ENCODE peak calls at places on chromosomes 3 and 15, in ten cellular contexts. One of them, this sample, is unnamed.

GRCh38 chr15:101642361-101642760 is 9.8 kb downstream of the TM2D3 start:
- DNase-seq in GM23338: no peak
- DNase-seq in HepG2: no peak
- DNase-seq in GM12892: no peak
- DNase-seq in Panc1: no peak
- DNase-seq in GM12891: no peak
- DNase-seq in transverse colon: no peak
- DNase-seq in esophagus muscularis mucosa: no peak
- DNase-seq in breast epithelium: no peak
- DNase-seq in spleen: no peak
- DNase-seq in this sample: peak; percentile 41

GRCh38 chr3:127851899-127852298 is 29.6 kb upstream of the MGLL start:
- DNase-seq in GM23338: peak; percentile 62
- DNase-seq in HepG2: no peak
- DNase-seq in GM12892: no peak
- DNase-seq in Panc1: no peak
- DNase-seq in GM12891: no peak
- DNase-seq in transverse colon: no peak
- DNase-seq in esophagus muscularis mucosa: peak; percentile 79
- DNase-seq in breast epithelium: no peak
- DNase-seq in spleen: no peak
- DNase-seq in this sample: no peak

GRCh38 chr3:139202226-139202958 is 141.4 kb upstream of the MRPS22 start:
- DNase-seq in GM23338: peak; percentile 85
- DNase-seq in HepG2: peak; percentile 46
- DNase-seq in GM12892: no peak
- DNase-seq in Panc1: peak; percentile 10
- DNase-seq in GM12891: no peak
- DNase-seq in transverse colon: peak; percentile 75
- DNase-seq in esophagus muscularis mucosa: peak; percentile 66
- DNase-seq in breast epithelium: no peak
- DNase-seq in spleen: no peak
- DNase-seq in this sample: no peak

GRCh38 chr15:98776607-98777281 is 128.4 kb downstream of the IGF1R start:
- DNase-seq in GM23338: no peak
- DNase-seq in HepG2: peak; percentile 78
- DNase-seq in GM12892: no peak
- DNase-seq in Panc1: no peak
- DNase-seq in GM12891: peak; percentile 30
- DNase-seq in transverse colon: no peak
- DNase-seq in esophagus muscularis mucosa: no peak
- DNase-seq in breast epithelium: no peak
- DNase-seq in spleen: peak; percentile 81
- DNase-seq in this sample: no peak

GRCh38 chr3:152383136-152383606 is 114.4 kb downstream of the MBNL1 start:
- DNase-seq in GM23338: no peak
- DNase-seq in HepG2: no peak
- DNase-seq in GM12892: no peak
- DNase-seq in Panc1: no peak
- DNase-seq in GM12891: no peak
- DNase-seq in transverse colon: no peak
- DNase-seq in esophagus muscularis mucosa: no peak
- DNase-seq in breast epithelium: no peak
- DNase-seq in spleen: no peak
- DNase-seq in this sample: no peak

GRCh38 chr3:110815008-110815583 is 256.5 kb upstream of the NECTIN3 start:
- DNase-seq in GM23338: no peak
- DNase-seq in HepG2: no peak
- DNase-seq in GM12892: no peak
- DNase-seq in Panc1: no peak
- DNase-seq in GM12891: no peak
- DNase-seq in transverse colon: no peak
- DNase-seq in esophagus muscularis mucosa: no peak
- DNase-seq in breast epithelium: no peak
- DNase-seq in spleen: no peak
- DNase-seq in this sample: peak; percentile 74

GRCh38 chr15:57797608-57798267 is 91.2 kb downstream of the POLR2M start:
- DNase-seq in GM23338: no peak
- DNase-seq in HepG2: no peak
- DNase-seq in GM12892: no peak
- DNase-seq in Panc1: no peak
- DNase-seq in GM12891: no peak
- DNase-seq in transverse colon: no peak
- DNase-seq in esophagus muscularis mucosa: no peak
- DNase-seq in breast epithelium: no peak
- DNase-seq in spleen: no peak
- DNase-seq in this sample: peak; percentile 53

GRCh38 chr15:35519536-35520149 is 26.3 kb downstream of the DPH6 start:
- DNase-seq in GM23338: peak; percentile 75
- DNase-seq in HepG2: peak; percentile 45
- DNase-seq in GM12892: no peak
- DNase-seq in Panc1: no peak
- DNase-seq in GM12891: no peak
- DNase-seq in transverse colon: no peak
- DNase-seq in esophagus muscularis mucosa: no peak
- DNase-seq in breast epithelium: no peak
- DNase-seq in spleen: no peak
- DNase-seq in this sample: peak; percentile 77

GRCh38 chr3:120559228-120560061 is 36.7 kb upstream of the NDUFB4 start:
- DNase-seq in GM23338: peak; percentile 80
- DNase-seq in HepG2: peak; percentile 15
- DNase-seq in GM12892: no peak
- DNase-seq in Panc1: no peak
- DNase-seq in GM12891: no peak
- DNase-seq in transverse colon: peak; percentile 17
- DNase-seq in esophagus muscularis mucosa: no peak
- DNase-seq in breast epithelium: no peak
- DNase-seq in spleen: peak; percentile 78
- DNase-seq in this sample: peak; percentile 73

GRCh38 chr15:68372291-68372811 is 59.6 kb downstream of the ITGA11 start:
- DNase-seq in GM23338: peak; percentile 80
- DNase-seq in HepG2: peak; percentile 16
- DNase-seq in GM12892: peak; percentile 30
- DNase-seq in Panc1: no peak
- DNase-seq in GM12891: no peak
- DNase-seq in transverse colon: no peak
- DNase-seq in esophagus muscularis mucosa: no peak
- DNase-seq in breast epithelium: no peak
- DNase-seq in spleen: no peak
- DNase-seq in this sample: peak; percentile 53

GRCh38 chr3:69536306-69537020 is 150.6 kb upstream of the FRMD4B start:
- DNase-seq in GM23338: peak; percentile 34
- DNase-seq in HepG2: no peak
- DNase-seq in GM12892: no peak
- DNase-seq in Panc1: no peak
- DNase-seq in GM12891: no peak
- DNase-seq in transverse colon: no peak
- DNase-seq in esophagus muscularis mucosa: no peak
- DNase-seq in breast epithelium: no peak
- DNase-seq in spleen: no peak
- DNase-seq in this sample: no peak

GRCh38 chr3:69543080-69543429 is 157.2 kb upstream of the FRMD4B start:
- DNase-seq in GM23338: no peak
- DNase-seq in HepG2: no peak
- DNase-seq in GM12892: no peak
- DNase-seq in Panc1: no peak
- DNase-seq in GM12891: no peak
- DNase-seq in transverse colon: no peak
- DNase-seq in esophagus muscularis mucosa: no peak
- DNase-seq in breast epithelium: no peak
- DNase-seq in spleen: no peak
- DNase-seq in this sample: no peak

GRCh38 chr3:69542265-69543079 is 156.6 kb upstream of the FRMD4B start:
- DNase-seq in GM23338: peak; percentile 78
- DNase-seq in HepG2: no peak
- DNase-seq in GM12892: no peak
- DNase-seq in Panc1: no peak
- DNase-seq in GM12891: peak; percentile 17
- DNase-seq in transverse colon: no peak
- DNase-seq in esophagus muscularis mucosa: no peak
- DNase-seq in breast epithelium: no peak
- DNase-seq in spleen: peak; percentile 76
- DNase-seq in this sample: no peak

GRCh38 chr3:69541059-69541471 is 155.2 kb upstream of the FRMD4B start:
- DNase-seq in GM23338: peak; percentile 54
- DNase-seq in HepG2: no peak
- DNase-seq in GM12892: no peak
- DNase-seq in Panc1: no peak
- DNase-seq in GM12891: no peak
- DNase-seq in transverse colon: no peak
- DNase-seq in esophagus muscularis mucosa: no peak
- DNase-seq in breast epithelium: no peak
- DNase-seq in spleen: no peak
- DNase-seq in this sample: no peak

GRCh38 chr3:69541823-69542264 is 156.0 kb upstream of the FRMD4B start:
- DNase-seq in GM23338: peak; percentile 66
- DNase-seq in HepG2: no peak
- DNase-seq in GM12892: peak; percentile 11
- DNase-seq in Panc1: no peak
- DNase-seq in GM12891: no peak
- DNase-seq in transverse colon: no peak
- DNase-seq in esophagus muscularis mucosa: no peak
- DNase-seq in breast epithelium: no peak
- DNase-seq in spleen: no peak
- DNase-seq in this sample: no peak
- TF ChIP-seq POLR2AphosphoS5 in GM23338: no peak
- TF ChIP-seq POLR2AphosphoS5 in HepG2: no peak
- TF ChIP-seq POLR2AphosphoS5 in GM12892: no peak
- TF ChIP-seq POLR2AphosphoS5 in Panc1: no peak
- TF ChIP-seq POLR2AphosphoS5 in GM12891: no peak
- TF ChIP-seq POLR2AphosphoS5 in transverse colon: no peak
- TF ChIP-seq POLR2AphosphoS5 in esophagus muscularis mucosa: no peak
- TF ChIP-seq POLR2AphosphoS5 in breast epithelium: no peak
- TF ChIP-seq POLR2AphosphoS5 in spleen: no peak
- TF ChIP-seq POLR2AphosphoS5 in this sample: no peak

GRCh38 chr3:72346526-72346926 is 501.7 kb downstream of the SHQ1 start:
- DNase-seq in GM23338: no peak
- DNase-seq in HepG2: no peak
- DNase-seq in GM12892: no peak
- DNase-seq in Panc1: no peak
- DNase-seq in GM12891: no peak
- DNase-seq in transverse colon: no peak
- DNase-seq in esophagus muscularis mucosa: no peak
- DNase-seq in breast epithelium: no peak
- DNase-seq in spleen: peak; percentile 49
- DNase-seq in this sample: peak; percentile 21
- TF ChIP-seq POLR2AphosphoS5 in GM23338: no peak
- TF ChIP-seq POLR2AphosphoS5 in HepG2: no peak
- TF ChIP-seq POLR2AphosphoS5 in GM12892: no peak
- TF ChIP-seq POLR2AphosphoS5 in Panc1: no peak
- TF ChIP-seq POLR2AphosphoS5 in GM12891: no peak
- TF ChIP-seq POLR2AphosphoS5 in transverse colon: no peak
- TF ChIP-seq POLR2AphosphoS5 in esophagus muscularis mucosa: peak; percentile 43
- TF ChIP-seq POLR2AphosphoS5 in breast epithelium: peak; percentile 32
- TF ChIP-seq POLR2AphosphoS5 in spleen: no peak
- TF ChIP-seq POLR2AphosphoS5 in this sample: no peak

DNA sequence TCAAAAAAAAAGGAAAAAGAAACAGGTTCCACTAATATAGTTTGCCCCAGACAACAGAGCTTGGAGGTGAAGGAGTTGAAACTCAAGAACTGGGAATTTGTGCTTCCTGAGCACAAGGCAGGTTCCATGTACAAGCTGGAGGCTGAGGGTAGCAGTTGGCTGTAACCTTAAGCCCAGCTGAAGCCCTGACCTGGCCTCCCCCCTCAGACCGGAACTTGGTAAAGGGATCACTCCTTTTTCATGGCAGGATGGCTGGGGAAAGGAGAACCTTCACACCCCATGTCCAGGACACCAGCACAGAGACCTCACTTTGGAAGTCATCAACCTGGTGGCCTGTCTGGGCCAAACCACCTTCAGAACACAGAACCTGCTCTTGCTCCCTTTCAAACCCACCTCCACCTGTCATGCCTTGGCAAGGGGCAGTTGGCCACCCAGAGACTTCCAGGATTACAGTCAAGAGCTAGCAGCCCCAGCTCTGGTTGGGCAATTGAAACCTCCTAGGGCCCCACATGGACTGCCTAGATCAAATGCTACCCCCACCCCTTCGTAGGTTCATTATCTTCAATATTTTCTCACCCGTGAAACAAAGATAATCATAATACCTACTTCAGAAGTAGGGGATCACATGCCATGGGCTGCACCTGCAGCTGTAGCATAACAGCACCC is 3.5 kb downstream of the RPL29 start:
- DNase-seq in GM23338: no peak
- DNase-seq in HepG2: no peak
- DNase-seq in GM12892: no peak
- DNase-seq in Panc1: no peak
- DNase-seq in GM12891: no peak
- DNase-seq in transverse colon: no peak
- DNase-seq in esophagus muscularis mucosa: no peak
- DNase-seq in breast epithelium: no peak
- DNase-seq in spleen: no peak
- DNase-seq in this sample: no peak
- TF ChIP-seq POLR2AphosphoS5 in GM23338: peak; percentile 24
- TF ChIP-seq POLR2AphosphoS5 in HepG2: peak; percentile 24
- TF ChIP-seq POLR2AphosphoS5 in GM12892: peak; percentile 77
- TF ChIP-seq POLR2AphosphoS5 in Panc1: peak; percentile 58
- TF ChIP-seq POLR2AphosphoS5 in GM12891: peak; percentile 94
- TF ChIP-seq POLR2AphosphoS5 in transverse colon: no peak
- TF ChIP-seq POLR2AphosphoS5 in esophagus muscularis mucosa: no peak
- TF ChIP-seq POLR2AphosphoS5 in breast epithelium: no peak
- TF ChIP-seq POLR2AphosphoS5 in spleen: no peak
- TF ChIP-seq POLR2AphosphoS5 in this sample: no peak

GRCh38 chr15:80940851-80941250 is 48.8 kb downstream of the MESD start:
- DNase-seq in GM23338: no peak
- DNase-seq in HepG2: no peak
- DNase-seq in GM12892: no peak
- DNase-seq in Panc1: no peak
- DNase-seq in GM12891: no peak
- DNase-seq in transverse colon: no peak
- DNase-seq in esophagus muscularis mucosa: no peak
- DNase-seq in breast epithelium: no peak
- DNase-seq in spleen: no peak
- DNase-seq in this sample: no peak

GRCh38 chr15:80942266-80942665 is 47.4 kb downstream of the MESD start:
- DNase-seq in GM23338: no peak
- DNase-seq in HepG2: no peak
- DNase-seq in GM12892: no peak
- DNase-seq in Panc1: no peak
- DNase-seq in GM12891: no peak
- DNase-seq in transverse colon: no peak
- DNase-seq in esophagus muscularis mucosa: no peak
- DNase-seq in breast epithelium: no peak
- DNase-seq in spleen: no peak
- DNase-seq in this sample: no peak

GRCh38 chr15:80944818-80945217 is 44.8 kb downstream of the MESD start:
- DNase-seq in GM23338: no peak
- DNase-seq in HepG2: no peak
- DNase-seq in GM12892: no peak
- DNase-seq in Panc1: no peak
- DNase-seq in GM12891: no peak
- DNase-seq in transverse colon: no peak
- DNase-seq in esophagus muscularis mucosa: no peak
- DNase-seq in breast epithelium: no peak
- DNase-seq in spleen: no peak
- DNase-seq in this sample: no peak

GRCh38 chr15:80940331-80940730 is 49.3 kb downstream of the MESD start:
- DNase-seq in GM23338: no peak
- DNase-seq in HepG2: no peak
- DNase-seq in GM12892: no peak
- DNase-seq in Panc1: no peak
- DNase-seq in GM12891: no peak
- DNase-seq in transverse colon: no peak
- DNase-seq in esophagus muscularis mucosa: no peak
- DNase-seq in breast epithelium: no peak
- DNase-seq in spleen: no peak
- DNase-seq in this sample: no peak

GRCh38 chr15:80942746-80943565 is 46.7 kb downstream of the MESD start:
- DNase-seq in GM23338: no peak
- DNase-seq in HepG2: no peak
- DNase-seq in GM12892: no peak
- DNase-seq in Panc1: no peak
- DNase-seq in GM12891: no peak
- DNase-seq in transverse colon: no peak
- DNase-seq in esophagus muscularis mucosa: no peak
- DNase-seq in breast epithelium: peak; percentile 60
- DNase-seq in spleen: no peak
- DNase-seq in this sample: no peak
- TF ChIP-seq POLR2AphosphoS5 in GM23338: no peak
- TF ChIP-seq POLR2AphosphoS5 in HepG2: no peak
- TF ChIP-seq POLR2AphosphoS5 in GM12892: no peak
- TF ChIP-seq POLR2AphosphoS5 in Panc1: no peak
- TF ChIP-seq POLR2AphosphoS5 in GM12891: no peak
- TF ChIP-seq POLR2AphosphoS5 in transverse colon: no peak
- TF ChIP-seq POLR2AphosphoS5 in esophagus muscularis mucosa: no peak
- TF ChIP-seq POLR2AphosphoS5 in breast epithelium: no peak
- TF ChIP-seq POLR2AphosphoS5 in spleen: no peak
- TF ChIP-seq POLR2AphosphoS5 in this sample: no peak

This sample was measured in endothelial cell of umbilical vein.